ENCODE peak calls at places on chromosomes 16 and 17, in six cellular contexts. M, P, W, Y, O and S are unnamed samples.

GRCh38 chr17:27986805-27987684 is 55.4 kb upstream of the NLK start:
- DNase-seq in M (no peak), P (no peak), W (no peak), Y (no peak), O (no peak), S (no peak)

GRCh38 chr16:51556694-51557327 is 405.7 kb upstream of the SALL1 start:
- DNase-seq in M (peak; percentile 84), P (peak; percentile 78), W (no peak), Y (no peak), O (no peak), S (peak; percentile 77)

GRCh38 chr17:6666077-6666521 is 14.5 kb downstream of the C17orf100 start:
- DNase-seq in M (peak; percentile 66), P (peak; percentile 74), W (peak; percentile 86), Y (peak; percentile 72), O (peak; percentile 54), S (peak; percentile 60)

GRCh38 chr17:5705081-5705875 is 121.0 kb upstream of the NLRP1 start:
- DNase-seq in M (no peak), P (no peak), W (no peak), Y (no peak), O (peak; percentile 19), S (no peak)

GRCh38 chr17:6402258-6402657 is 32.7 kb downstream of the AIPL1 start:
- DNase-seq in M (no peak), P (no peak), W (no peak), Y (no peak), O (no peak), S (no peak)

GRCh38 chr17:57372156-57372555 is 115.8 kb downstream of the MSI2 start:
- DNase-seq in M (peak; percentile 58), P (peak; percentile 61), W (no peak), Y (no peak), O (no peak), S (no peak)

GRCh38 chr17:63840591-63841349 is 1.7 kb downstream of the SMARCD2 start:
- DNase-seq in M (no peak), P (no peak), W (peak; percentile 75), Y (no peak), O (no peak), S (no peak)

GRCh38 chr17:2213291-2213960 is 90.2 kb downstream of the SMG6 start:
- DNase-seq in M (peak; percentile 72), P (no peak), W (no peak), Y (no peak), O (no peak), S (no peak)

GRCh38 chr16:11079657-11080187 is 135.4 kb downstream of the CLEC16A start:
- DNase-seq in M (peak; percentile 50), P (no peak), W (no peak), Y (no peak), O (no peak), S (peak; percentile 93)

GRCh38 chr16:88662222-88662842 is 559 bp downstream of the MVD start:
- DNase-seq in M (no peak), P (no peak), W (no peak), Y (peak; percentile 50), O (peak; percentile 29), S (no peak)

GRCh38 chr17:29563816-29564215 is 3.0 kb downstream of the ABHD15 start:
- DNase-seq in M (no peak), P (no peak), W (no peak), Y (no peak), O (peak; percentile 36), S (no peak)

GRCh38 chr17:31494259-31495048 is 103.0 kb downstream of the RAB11FIP4 start:
- DNase-seq in M (no peak), P (peak; percentile 50), W (peak; percentile 63), Y (peak; percentile 57), O (no peak), S (no peak)

GRCh38 chr17:1590031-1590746 is 27.6 kb upstream of the PITPNA start:
- DNase-seq in M (peak; percentile 65), P (peak; percentile 95), W (no peak), Y (peak; percentile 85), O (no peak), S (peak; percentile 53)

GRCh38 chr16:56346131-56346890 is 79.0 kb downstream of the AMFR start:
- DNase-seq in M (no peak), P (no peak), W (peak; percentile 64), Y (no peak), O (no peak), S (no peak)

GRCh38 chr17:8300629-8301242 is 5.5 kb upstream of the SLC25A35 start:
- DNase-seq in M (peak; percentile 41), P (peak; percentile 84), W (peak; percentile 85), Y (peak; percentile 47), O (peak; percentile 72), S (no peak)

GRCh38 chr17:82528484-82529265 is 9.1 kb downstream of the FOXK2 start:
- DNase-seq in M (peak; percentile 30), P (peak; percentile 78), W (no peak), Y (peak; percentile 58), O (no peak), S (no peak)

GRCh38 chr16:30394603-30395154 is 541 bp upstream of the ZNF48 start:
- DNase-seq in M (peak; percentile 37), P (no peak), W (no peak), Y (no peak), O (peak; percentile 42), S (no peak)

GRCh38 chr17:17567631-17568030 is 23.9 kb downstream of the PEMT start:
- DNase-seq in M (no peak), P (no peak), W (no peak), Y (no peak), O (no peak), S (no peak)

GRCh38 chr17:81832608-81833159 is 407 bp downstream of the MCRIP1 start:
- DNase-seq in M (peak; percentile 58), P (no peak), W (no peak), Y (peak; percentile 40), O (peak; percentile 49), S (no peak)

GRCh38 chr17:18146259-18146658 is 37.4 kb upstream of the ALKBH5 start:
- DNase-seq in M (no peak), P (no peak), W (no peak), Y (no peak), O (no peak), S (no peak)

GRCh38 chr17:60604686-60605334 is 4.8 kb downstream of the PPM1D start:
- DNase-seq in M (peak; percentile 44), P (peak; percentile 29), W (no peak), Y (no peak), O (no peak), S (no peak)

GRCh38 chr17:72588561-72588960 is 467.7 kb downstream of the SOX9 start:
- DNase-seq in M (no peak), P (no peak), W (no peak), Y (peak; percentile 27), O (no peak), S (no peak)

GRCh38 chr16:79372504-79373184 is 227.9 kb downstream of the MAF start:
- DNase-seq in M (no peak), P (peak; percentile 84), W (no peak), Y (no peak), O (no peak), S (no peak)

GRCh38 chr16:79415983-79416641 is 184.4 kb downstream of the MAF start:
- DNase-seq in M (no peak), P (no peak), W (no peak), Y (no peak), O (peak; percentile 52), S (no peak)

DNA sequence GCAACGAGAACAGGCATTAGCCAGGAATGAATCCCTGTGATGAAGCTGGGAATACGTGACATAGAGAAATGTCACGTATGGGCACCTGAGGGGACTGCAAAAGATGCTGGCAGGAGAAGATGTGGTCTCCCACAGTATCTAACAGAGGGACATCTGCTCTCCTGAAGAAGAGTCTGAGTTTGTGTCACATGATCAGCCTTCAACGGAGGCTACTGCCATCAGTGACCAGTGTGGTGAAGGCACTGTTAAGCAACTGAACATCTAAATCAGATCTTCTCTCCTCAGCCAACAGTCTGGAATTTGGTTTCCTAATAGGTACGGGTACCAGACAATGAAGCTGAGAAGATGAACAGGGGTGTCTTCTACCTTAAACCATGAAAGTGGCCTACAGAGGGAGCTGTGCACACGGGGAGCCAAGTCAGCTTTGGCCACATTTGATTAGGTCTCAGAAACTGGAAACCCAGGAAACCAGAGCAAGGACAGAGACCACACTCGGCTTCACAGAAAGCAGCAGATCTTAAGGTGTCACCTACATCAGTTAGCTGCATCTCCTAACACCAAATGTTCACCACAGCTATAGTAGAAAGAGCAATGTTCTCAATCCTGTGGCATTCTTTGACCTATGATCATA is 41.8 kb downstream of the BRD7 start:
- DNase-seq in M (peak; percentile 48), P (no peak), W (no peak), Y (no peak), O (no peak), S (no peak)
- H3K27ac ChIP-seq in M (no peak overlapping the region), P (no peak overlapping the region), W (no peak overlapping the region), Y (no peak overlapping the region), O (no peak overlapping the region), S (no peak overlapping the region)

DNA sequence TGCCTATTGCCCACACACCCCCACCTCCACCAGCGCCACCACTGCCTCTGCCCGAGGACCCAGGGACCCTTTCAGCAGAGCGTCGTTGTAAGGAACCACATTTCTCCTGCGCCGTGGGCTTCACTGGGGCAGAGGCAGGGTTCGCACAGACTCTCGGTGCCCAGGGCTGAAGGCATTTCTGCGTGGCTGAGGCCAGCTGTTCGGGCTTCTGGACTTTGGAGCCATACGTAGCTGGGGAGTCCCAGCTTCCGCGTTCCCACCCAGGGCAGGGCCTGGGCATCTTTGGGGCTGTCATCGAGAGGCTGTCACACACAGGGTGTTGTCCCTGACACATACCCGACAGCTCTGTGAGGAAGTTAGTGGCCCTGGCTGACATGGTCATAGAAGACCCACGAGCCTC is 16.0 kb upstream of the SMIM5 start:
- DNase-seq in M (no peak), P (no peak), W (no peak), Y (peak; percentile 92), O (no peak), S (no peak)
- H3K27ac ChIP-seq in M (no peak overlapping the region), P (no peak overlapping the region), W (no peak overlapping the region), Y (peak overlapping the region; percentile 42), O (no peak overlapping the region), S (no peak overlapping the region)

GRCh38 chr17:4101799-4102405 is 40.9 kb downstream of the ZZEF1 start:
- DNase-seq in M (no peak), P (no peak), W (no peak), Y (no peak), O (no peak), S (no peak)
- H3K27ac ChIP-seq in M (no peak overlapping the region), P (no peak overlapping the region), W (no peak overlapping the region), Y (no peak overlapping the region), O (no peak overlapping the region), S (peak overlapping the region; percentile 65)

GRCh38 chr17:62611308-62611707 is 16.2 kb upstream of the MRC2 start:
- DNase-seq in M (no peak), P (no peak), W (no peak), Y (no peak), O (no peak), S (no peak)

GRCh38 chr17:62616993-62617893 is 10.2 kb upstream of the MRC2 start:
- DNase-seq in M (no peak), P (no peak), W (no peak), Y (no peak), O (no peak), S (no peak)

GRCh38 chr17:62615503-62615902 is 12.0 kb upstream of the MRC2 start:
- DNase-seq in M (no peak), P (no peak), W (no peak), Y (no peak), O (no peak), S (no peak)

GRCh38 chr17:62614142-62614541 is 13.3 kb upstream of the MRC2 start:
- DNase-seq in M (no peak), P (no peak), W (no peak), Y (no peak), O (no peak), S (peak; percentile 75)

DNA sequence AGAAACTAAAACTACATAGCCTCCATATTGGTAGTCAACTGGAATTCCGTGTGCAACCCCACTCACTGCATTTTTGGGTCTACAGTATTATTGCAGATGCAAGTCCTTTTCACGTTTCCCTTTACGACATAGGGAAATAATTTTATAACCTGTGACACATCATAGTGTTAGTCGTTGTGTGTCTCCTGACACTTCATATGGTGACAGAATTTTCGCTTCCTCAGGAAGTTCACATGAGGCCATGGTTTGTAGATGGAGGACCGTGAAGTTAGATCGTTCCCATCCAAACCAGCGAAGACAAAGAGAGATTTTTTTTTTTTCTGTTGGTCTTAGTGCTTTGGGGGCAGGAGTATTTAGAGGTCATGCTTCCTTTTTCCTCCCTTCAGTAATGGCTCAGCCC is 15.7 kb upstream of the MRC2 start:
- DNase-seq in M (no peak), P (no peak), W (no peak), Y (no peak), O (no peak), S (no peak)
- H3K27ac ChIP-seq in M (no peak overlapping the region), P (no peak overlapping the region), W (no peak overlapping the region), Y (no peak overlapping the region), O (no peak overlapping the region), S (no peak overlapping the region)